ENCODE peak calls at places on chromosomes 4 and X, in six cellular contexts. One of them, this sample, is unnamed.

GRCh38 chr4:102091656-102092055 is 253.6 kb downstream of the SLC39A8 start:
- DNase-seq in neuronal stem cell: no peak
- DNase-seq in H9: no peak
- DNase-seq in mesenchymal stem cell: no peak
- DNase-seq in mesendoderm: no peak
- DNase-seq in H1: no peak
- DNase-seq in this sample: no peak

GRCh38 chr4:95417531-95417930 is 131.2 kb downstream of the UNC5C start:
- DNase-seq in H1: no peak
- DNase-seq in neuronal stem cell: no peak
- DNase-seq in H9: no peak
- DNase-seq in mesendoderm: no peak
- DNase-seq in mesenchymal stem cell: no peak
- DNase-seq in this sample: no peak

GRCh38 chr4:84503495-84504437 is 4.7 kb upstream of the NKX6-1 start:
- DNase-seq in mesenchymal stem cell: peak
- DNase-seq in neuronal stem cell: no peak
- DNase-seq in H9: no peak
- DNase-seq in mesendoderm: peak
- DNase-seq in H1: no peak
- DNase-seq in this sample: peak

GRCh38 chrX:52271212-52271611 is 86.5 kb downstream of the MAGED4 start:
- DNase-seq in H1: peak
- DNase-seq in mesenchymal stem cell: peak
- DNase-seq in neuronal stem cell: no peak
- DNase-seq in mesendoderm: peak
- DNase-seq in H9: peak
- DNase-seq in this sample: no peak

GRCh38 chrX:77938083-77938482 is 27.6 kb downstream of the ATP7A start:
- DNase-seq in neuronal stem cell: no peak
- DNase-seq in H9: no peak
- DNase-seq in H1: no peak
- DNase-seq in mesendoderm: no peak
- DNase-seq in mesenchymal stem cell: no peak
- DNase-seq in this sample: no peak

GRCh38 chr4:83851261-83852084 is 315.6 kb downstream of the GPAT3 start:
- DNase-seq in H1: peak
- DNase-seq in mesendoderm: peak
- DNase-seq in mesenchymal stem cell: peak
- DNase-seq in H9: peak
- DNase-seq in neuronal stem cell: no peak
- DNase-seq in this sample: peak

GRCh38 chrX:103640401-103641155 is 11.8 kb downstream of the TCEAL1 start:
- DNase-seq in H1: no peak
- DNase-seq in mesenchymal stem cell: peak
- DNase-seq in neuronal stem cell: no peak
- DNase-seq in H9: no peak
- DNase-seq in mesendoderm: no peak
- DNase-seq in this sample: peak

GRCh38 chr4:99661907-99662306 is 4.3 kb upstream of the C4orf54 start:
- DNase-seq in mesenchymal stem cell: no peak
- DNase-seq in H9: no peak
- DNase-seq in neuronal stem cell: no peak
- DNase-seq in mesendoderm: no peak
- DNase-seq in H1: no peak
- DNase-seq in this sample: no peak

GRCh38 chr4:2871911-2872310 is 28.3 kb downstream of the ADD1 start:
- DNase-seq in mesendoderm: no peak
- DNase-seq in H1: no peak
- DNase-seq in mesenchymal stem cell: no peak
- DNase-seq in neuronal stem cell: no peak
- DNase-seq in H9: no peak
- DNase-seq in this sample: no peak

GRCh38 chr4:633406-633805 is 8.0 kb downstream of the PDE6B start:
- DNase-seq in mesendoderm: no peak
- DNase-seq in H9: peak
- DNase-seq in mesenchymal stem cell: no peak
- DNase-seq in neuronal stem cell: no peak
- DNase-seq in H1: no peak
- DNase-seq in this sample: no peak

GRCh38 chr4:35934370-35934981 is 309.8 kb downstream of the ARAP2 start:
- DNase-seq in H1: no peak
- DNase-seq in mesenchymal stem cell: peak
- DNase-seq in neuronal stem cell: peak
- DNase-seq in H9: no peak
- DNase-seq in mesendoderm: peak
- DNase-seq in this sample: peak

DNA sequence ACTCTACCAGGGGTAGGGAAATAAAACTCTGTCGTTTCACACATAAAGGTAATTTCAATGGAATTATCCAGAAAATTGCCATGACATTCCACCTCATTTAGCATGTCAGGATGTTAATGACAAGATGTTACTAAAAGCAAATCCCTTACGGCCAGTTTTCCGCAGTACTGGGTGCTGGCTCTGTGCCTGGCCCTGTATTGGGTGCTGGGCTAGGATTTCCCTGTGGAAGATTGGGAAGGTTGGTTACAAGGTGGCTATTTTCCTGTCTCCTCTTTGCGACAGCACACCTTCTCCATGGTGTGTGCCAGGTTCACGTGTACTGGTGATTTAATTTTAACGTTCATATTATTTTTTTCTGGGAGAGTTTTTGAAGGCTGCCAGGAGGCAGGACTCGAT is 13.1 kb downstream of the KLKB1 start:
- DNase-seq in H9: no peak
- DNase-seq in neuronal stem cell: no peak
- DNase-seq in mesenchymal stem cell: no peak
- DNase-seq in mesendoderm: no peak
- DNase-seq in H1: no peak
- DNase-seq in this sample: no peak
- H2BK15ac ChIP-seq in H9: no peak
- H2BK15ac ChIP-seq in neuronal stem cell: no peak
- H2BK15ac ChIP-seq in mesenchymal stem cell: no peak
- H2BK15ac ChIP-seq in mesendoderm: no peak
- H2BK15ac ChIP-seq in H1: peak
- H2BK15ac ChIP-seq in this sample: no peak

DNA sequence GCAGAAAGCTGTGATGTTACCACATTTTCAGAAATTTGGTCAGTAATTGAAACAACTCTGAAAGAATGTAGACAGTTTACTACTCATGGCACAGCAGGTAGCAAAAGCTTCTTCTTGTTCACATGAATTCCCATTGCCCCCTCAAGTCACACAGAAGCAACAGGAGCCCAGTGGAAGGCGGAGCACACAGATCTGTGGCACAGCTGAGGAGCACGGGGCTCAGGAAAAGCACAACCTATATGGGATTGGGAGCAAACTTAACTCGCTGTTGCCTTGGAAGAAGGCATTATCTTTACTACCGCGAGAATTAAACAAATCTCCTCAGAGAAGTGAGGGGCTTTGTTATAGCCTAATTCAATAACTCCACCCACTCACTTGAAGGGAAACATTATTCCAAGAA is 358.5 kb downstream of the SPOCK3 start:
- DNase-seq in mesendoderm: peak
- DNase-seq in neuronal stem cell: peak
- DNase-seq in mesenchymal stem cell: no peak
- DNase-seq in H1: no peak
- DNase-seq in H9: no peak
- DNase-seq in this sample: no peak
- H2BK15ac ChIP-seq in mesendoderm: no peak
- H2BK15ac ChIP-seq in neuronal stem cell: no peak
- H2BK15ac ChIP-seq in mesenchymal stem cell: no peak
- H2BK15ac ChIP-seq in H1: no peak
- H2BK15ac ChIP-seq in H9: no peak
- H2BK15ac ChIP-seq in this sample: no peak

GRCh38 chr4:186919340-186919739 is 195.7 kb upstream of the FAT1 start:
- DNase-seq in mesendoderm: no peak
- DNase-seq in H1: no peak
- DNase-seq in mesenchymal stem cell: no peak
- DNase-seq in H9: no peak
- DNase-seq in neuronal stem cell: no peak
- DNase-seq in this sample: no peak
- H2BK15ac ChIP-seq in mesendoderm: no peak
- H2BK15ac ChIP-seq in H1: no peak
- H2BK15ac ChIP-seq in mesenchymal stem cell: no peak
- H2BK15ac ChIP-seq in H9: no peak
- H2BK15ac ChIP-seq in neuronal stem cell: no peak
- H2BK15ac ChIP-seq in this sample: peak

DNA sequence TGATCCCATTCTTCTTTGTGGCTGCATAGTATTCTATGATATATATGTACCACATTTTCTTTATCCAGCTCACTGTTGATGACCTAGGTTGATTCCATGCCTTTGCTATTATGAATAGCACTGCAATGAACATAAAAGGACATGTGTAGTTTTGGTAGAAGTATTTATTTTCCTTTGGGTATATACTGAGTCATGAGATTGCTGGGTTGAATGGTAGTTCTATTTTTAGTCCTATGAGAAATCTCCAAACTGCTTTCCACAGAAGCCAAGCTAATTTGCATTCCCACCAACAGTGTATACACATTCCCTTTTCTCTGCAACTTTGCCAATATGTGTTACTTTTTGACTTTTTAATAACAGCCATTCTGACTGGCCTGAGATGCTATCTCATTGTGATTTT is 278.3 kb downstream of the PCDH18 start:
- DNase-seq in H1: no peak
- DNase-seq in mesenchymal stem cell: peak
- DNase-seq in mesendoderm: no peak
- DNase-seq in neuronal stem cell: no peak
- DNase-seq in H9: no peak
- DNase-seq in this sample: peak
- H2BK15ac ChIP-seq in H1: no peak
- H2BK15ac ChIP-seq in mesenchymal stem cell: no peak
- H2BK15ac ChIP-seq in mesendoderm: no peak
- H2BK15ac ChIP-seq in neuronal stem cell: no peak
- H2BK15ac ChIP-seq in H9: no peak
- H2BK15ac ChIP-seq in this sample: no peak

GRCh38 chrX:106901781-106902219 is 1.3 kb downstream of the RIPPLY1 start:
- DNase-seq in neuronal stem cell: no peak
- DNase-seq in mesendoderm: no peak
- DNase-seq in H1: no peak
- DNase-seq in mesenchymal stem cell: no peak
- DNase-seq in H9: no peak
- DNase-seq in this sample: no peak
- H2BK15ac ChIP-seq in neuronal stem cell: no peak
- H2BK15ac ChIP-seq in mesendoderm: no peak
- H2BK15ac ChIP-seq in H1: no peak
- H2BK15ac ChIP-seq in mesenchymal stem cell: no peak
- H2BK15ac ChIP-seq in H9: no peak
- H2BK15ac ChIP-seq in this sample: no peak

DNA sequence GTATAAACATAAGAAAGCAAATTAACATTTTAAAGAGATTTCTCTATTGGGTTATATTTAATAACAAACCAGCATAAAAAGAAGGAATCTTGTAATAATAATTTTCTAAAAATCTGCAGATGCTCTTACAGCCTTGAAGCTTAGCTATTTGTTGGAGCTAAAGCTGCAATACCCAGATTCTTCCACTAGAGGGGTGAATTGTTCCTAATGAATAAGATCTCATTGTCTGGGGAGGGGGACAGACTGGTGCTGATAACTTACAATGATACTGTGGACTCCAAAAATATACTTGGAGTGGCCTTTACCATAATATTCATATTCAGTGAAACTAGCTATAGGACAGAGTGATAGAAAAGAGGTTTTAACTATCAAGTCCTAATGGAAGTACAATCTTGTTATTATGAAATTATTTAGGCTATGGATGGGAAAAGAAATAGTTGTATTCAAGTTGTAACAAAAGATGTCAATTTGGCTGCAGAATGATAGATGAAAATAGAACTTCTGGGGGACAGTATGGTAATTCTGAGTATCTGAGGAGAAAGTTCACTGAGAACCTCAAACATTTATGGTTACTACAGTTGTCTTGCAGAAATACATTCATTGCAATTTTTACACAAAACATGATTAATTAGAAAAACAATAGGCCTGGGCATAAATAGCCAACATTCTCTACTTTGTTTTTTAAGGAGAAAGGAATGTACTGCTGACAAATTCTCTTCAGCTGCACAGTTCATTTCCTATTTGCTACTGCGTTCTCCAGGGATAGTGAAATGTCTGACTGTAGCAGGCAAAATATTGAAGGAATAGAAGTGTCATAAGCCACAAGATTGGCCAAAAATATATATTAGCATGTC is 443.3 kb downstream of the GBA3 start:
- DNase-seq in mesenchymal stem cell: peak
- DNase-seq in mesendoderm: peak
- DNase-seq in H9: no peak
- DNase-seq in H1: no peak
- DNase-seq in neuronal stem cell: peak
- DNase-seq in this sample: peak
- H2BK15ac ChIP-seq in mesenchymal stem cell: no peak
- H2BK15ac ChIP-seq in mesendoderm: no peak
- H2BK15ac ChIP-seq in H9: no peak
- H2BK15ac ChIP-seq in H1: no peak
- H2BK15ac ChIP-seq in neuronal stem cell: no peak
- H2BK15ac ChIP-seq in this sample: no peak

GRCh38 chr4:110680217-110680616 is 57.3 kb upstream of the PITX2 start:
- DNase-seq in H9: no peak
- DNase-seq in H1: no peak
- DNase-seq in mesendoderm: peak
- DNase-seq in neuronal stem cell: no peak
- DNase-seq in mesenchymal stem cell: no peak
- DNase-seq in this sample: no peak
- H2BK15ac ChIP-seq in H9: no peak
- H2BK15ac ChIP-seq in H1: no peak
- H2BK15ac ChIP-seq in mesendoderm: no peak
- H2BK15ac ChIP-seq in neuronal stem cell: no peak
- H2BK15ac ChIP-seq in mesenchymal stem cell: no peak
- H2BK15ac ChIP-seq in this sample: no peak

DNA sequence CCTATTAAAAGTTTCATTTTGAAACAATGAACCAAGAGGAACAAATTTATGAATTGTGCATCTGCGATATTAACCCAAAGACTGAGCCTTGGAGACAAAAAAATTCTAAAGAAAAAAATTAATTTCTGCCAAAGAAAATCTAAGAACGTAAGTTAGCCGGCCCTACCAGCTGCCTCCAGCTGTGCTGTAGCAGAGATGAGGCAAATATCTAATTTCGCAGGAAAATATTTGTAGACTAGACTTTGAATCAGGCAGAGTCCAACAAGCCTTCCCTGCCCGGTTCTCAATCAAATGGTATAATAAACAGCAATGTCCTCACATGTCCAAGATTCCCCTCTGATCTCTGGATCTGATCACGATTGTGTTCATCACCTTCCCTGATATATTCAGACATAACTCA is 21.2 kb upstream of the SMIM20 start:
- DNase-seq in mesenchymal stem cell: no peak
- DNase-seq in H1: no peak
- DNase-seq in neuronal stem cell: no peak
- DNase-seq in mesendoderm: no peak
- DNase-seq in H9: no peak
- DNase-seq in this sample: no peak
- H2BK15ac ChIP-seq in mesenchymal stem cell: no peak
- H2BK15ac ChIP-seq in H1: no peak
- H2BK15ac ChIP-seq in neuronal stem cell: no peak
- H2BK15ac ChIP-seq in mesendoderm: no peak
- H2BK15ac ChIP-seq in H9: no peak
- H2BK15ac ChIP-seq in this sample: no peak